ENCODE peak calls at places on chromosomes 2 and 18, in five cellular contexts. D is upper lobe of right lung, N is BE2C, U is endothelial cell, G is RWPE1. F is an unnamed sample.

GRCh38 chr2:19356545-19357382 is 1.7 kb downstream of the OSR1 start:
- DNase-seq in D (no peak), N (no peak), U (no peak), G (no peak), F (peak)

GRCh38 chr2:216991563-216991962 is 131.7 kb upstream of the TNP1 start:
- DNase-seq in D (no peak), N (peak), U (no peak), G (no peak), F (no peak)

GRCh38 chr2:142395294-142395693 is 264.5 kb upstream of the LRP1B start:
- DNase-seq in D (no peak), N (no peak), U (no peak), G (no peak), F (no peak)

GRCh38 chr2:163011035-163011434 is 172.5 kb upstream of the KCNH7 start:
- DNase-seq in D (no peak), N (no peak), U (no peak), G (no peak), F (no peak)

GRCh38 chr2:197113221-197113831 is 186.8 kb upstream of the PGAP1 start:
- DNase-seq in D (no peak), N (no peak), U (no peak), G (peak), F (no peak)

GRCh38 chr2:36952748-36953197 is 13.6 kb downstream of the STRN start:
- DNase-seq in D (no peak), N (no peak), U (no peak), G (peak), F (no peak)

GRCh38 chr2:108579631-108580030 is 45.4 kb downstream of the LIMS1 start:
- DNase-seq in D (no peak), N (no peak), U (no peak), G (no peak), F (no peak)

GRCh38 chr18:13264986-13265900 is 46.7 kb downstream of the LDLRAD4 start:
- DNase-seq in D (peak), N (no peak), U (no peak), G (no peak), F (no peak)

GRCh38 chr18:36095936-36096519 is 28.7 kb upstream of the RPRD1A start:
- DNase-seq in D (no peak), N (no peak), U (no peak), G (peak), F (no peak)

GRCh38 chr2:79994915-79995419 is 309.6 kb downstream of the LRRTM1 start:
- DNase-seq in D (no peak), N (peak), U (no peak), G (no peak), F (no peak)

GRCh38 chr18:55421612-55422381 is 166.2 kb downstream of the TCF4 start:
- DNase-seq in D (no peak), N (peak), U (no peak), G (peak), F (no peak)

GRCh38 chr2:196823750-196824149 is 14.6 kb upstream of the C2orf66 start:
- DNase-seq in D (no peak), N (no peak), U (no peak), G (peak), F (no peak)

GRCh38 chr18:76660571-76661192 is 161.7 kb upstream of the ZNF236 start:
- DNase-seq in D (no peak), N (no peak), U (no peak), G (no peak), F (no peak)

GRCh38 chr2:84856785-84857184 is 24.1 kb downstream of the TRABD2A start:
- DNase-seq in D (no peak), N (no peak), U (no peak), G (no peak), F (no peak)

GRCh38 chr2:83823238-83823637 is 635.8 kb downstream of the SUCLG1 start:
- DNase-seq in D (no peak), N (no peak), U (no peak), G (no peak), F (no peak)

GRCh38 chr2:83817511-83817910 is 641.6 kb downstream of the SUCLG1 start:
- DNase-seq in D (no peak), N (no peak), U (no peak), G (no peak), F (no peak)
- TF ChIP-seq CTCF in D (no peak), N (no peak), U (no peak), G (no peak), F (no peak)

GRCh38 chr18:52343138-52343537 is 3.1 kb downstream of the DCC start:
- DNase-seq in D (no peak), N (no peak), U (no peak), G (no peak), F (no peak)
- TF ChIP-seq CTCF in D (peak), N (peak), U (no peak), G (no peak), F (peak)

GRCh38 chr2:138177693-138178092 is 213.4 kb downstream of the HNMT start:
- DNase-seq in D (no peak), N (no peak), U (no peak), G (no peak), F (no peak)

GRCh38 chr2:138182913-138183312 is 218.6 kb downstream of the HNMT start:
- DNase-seq in D (no peak), N (no peak), U (no peak), G (no peak), F (no peak)

GRCh38 chr2:138182276-138182675 is 218.0 kb downstream of the HNMT start:
- DNase-seq in D (no peak), N (no peak), U (no peak), G (no peak), F (no peak)

GRCh38 chr2:138183700-138184099 is 219.4 kb downstream of the HNMT start:
- DNase-seq in D (no peak), N (no peak), U (no peak), G (no peak), F (no peak)

GRCh38 chr2:138180691-138181386 is 216.6 kb downstream of the HNMT start:
- DNase-seq in D (no peak), N (peak), U (no peak), G (no peak), F (no peak)
- TF ChIP-seq CTCF in D (no peak), N (peak), U (no peak), G (no peak), F (no peak)

GRCh38 chr2:240983361-240983995 is 14.9 kb upstream of the SNED1 start:
- DNase-seq in D (peak), N (peak), U (peak), G (no peak), F (peak)
- TF ChIP-seq CTCF in D (peak), N (peak), U (peak), G (peak), F (peak)

DNA sequence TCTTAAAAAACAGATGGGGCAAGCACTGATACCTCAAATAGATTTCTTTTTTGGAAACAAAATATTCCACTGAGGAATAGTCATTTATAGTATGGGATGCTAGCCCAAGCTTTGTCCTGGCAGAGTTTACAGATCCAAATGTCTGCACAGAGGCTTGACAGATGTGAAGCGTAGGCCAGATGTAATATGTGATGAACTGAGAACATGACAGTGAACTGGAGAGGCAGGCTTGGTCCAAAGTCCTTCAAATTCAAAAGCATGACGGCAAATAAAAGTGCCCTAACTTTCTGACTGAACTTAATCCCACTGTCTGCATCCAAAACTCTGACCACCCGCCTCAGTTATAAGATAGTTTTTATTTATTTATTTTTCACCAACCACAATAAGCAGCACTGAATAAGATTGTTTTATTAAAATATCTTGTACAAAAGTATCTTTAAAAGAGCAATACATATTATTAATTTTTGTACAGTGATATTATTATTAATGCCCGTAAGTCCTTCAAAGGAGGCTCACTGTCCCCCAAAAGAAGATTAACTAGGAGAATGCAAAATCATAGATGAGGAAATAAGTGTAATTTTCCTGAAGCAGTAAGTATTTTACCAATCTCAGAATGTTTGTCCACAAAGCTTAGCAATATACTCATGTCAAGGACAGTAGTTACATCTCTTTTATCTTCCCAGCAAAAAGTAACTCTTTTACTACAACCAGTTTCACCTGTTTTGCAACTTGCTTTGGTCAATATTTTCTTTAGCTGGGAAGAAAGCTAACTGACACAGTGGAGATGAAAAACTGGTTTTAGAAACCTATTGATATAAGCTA is 10.7 kb upstream of the SPOPL start:
- DNase-seq in D (no peak), N (no peak), U (no peak), G (no peak), F (no peak)
- TF ChIP-seq CTCF in D (no peak), N (no peak), U (no peak), G (no peak), F (no peak)

GRCh38 chr18:9417081-9417841 is 58.1 kb upstream of the RALBP1 start:
- DNase-seq in D (no peak), N (no peak), U (no peak), G (peak), F (no peak)

GRCh38 chr18:9419956-9420631 is 55.2 kb upstream of the RALBP1 start:
- DNase-seq in D (no peak), N (no peak), U (no peak), G (no peak), F (no peak)

GRCh38 chr18:9421096-9421495 is 54.2 kb upstream of the RALBP1 start:
- DNase-seq in D (no peak), N (no peak), U (no peak), G (no peak), F (no peak)

GRCh38 chr18:9421788-9422329 is 53.5 kb upstream of the RALBP1 start:
- DNase-seq in D (no peak), N (no peak), U (no peak), G (no peak), F (no peak)

GRCh38 chr18:9418047-9418690 is 57.1 kb upstream of the RALBP1 start:
- DNase-seq in D (no peak), N (peak), U (no peak), G (no peak), F (no peak)
- TF ChIP-seq CTCF in D (no peak), N (peak), U (no peak), G (no peak), F (no peak)